ENCODE peak calls at places on chromosomes 6 and 20, in eight cellular contexts. E, B, Q, W, Z, M, L and V are unnamed samples.

GRCh38 chr6:151763938-151764680 is 43.4 kb upstream of the ESR1 start:
- DNase-seq in E (peak; percentile 35), W (peak; percentile 58), L (peak; percentile 96), Z (peak; percentile 8), B (peak; percentile 14), Q (peak; percentile 92), M (peak; percentile 90), V (peak; percentile 85)

GRCh38 chr6:80003841-80004198 is 629 bp upstream of the TTK start:
- DNase-seq in E (peak; percentile 10), L (peak; percentile 75), M (no peak), Z (peak; percentile 37), W (no peak), B (no peak), Q (peak; percentile 55), V (no peak)

GRCh38 chr6:25312703-25313102 is 33.5 kb downstream of the CARMIL1 start:
- DNase-seq in Q (peak; percentile 90), L (no peak), B (no peak), E (no peak), Z (no peak), W (no peak), M (peak; percentile 61), V (peak; percentile 14)

GRCh38 chr6:118408863-118409262 is 139.2 kb upstream of the PLN start:
- DNase-seq in E (no peak), M (no peak), B (no peak), W (no peak), Z (no peak), Q (no peak), L (no peak), V (no peak)

GRCh38 chr6:143743256-143744166 is 65.7 kb downstream of the PHACTR2 start:
- DNase-seq in Z (peak; percentile 48), E (no peak), W (no peak), L (no peak), B (no peak), M (peak; percentile 49), Q (peak; percentile 54), V (no peak)

GRCh38 chr20:19974621-19975435 is 42.3 kb upstream of the NAA20 start:
- DNase-seq in B (no peak), Z (peak; percentile 92), M (peak; percentile 89), Q (peak; percentile 95), E (no peak), L (peak; percentile 95), W (no peak), V (peak; percentile 95)

GRCh38 chr6:108655840-108656650 is 95.3 kb downstream of the FOXO3 start:
- DNase-seq in Q (peak; percentile 95), Z (no peak), E (no peak), W (no peak), L (no peak), M (peak; percentile 74), B (no peak), V (peak; percentile 76)

GRCh38 chr20:57076951-57077350 is 189.5 kb downstream of the BMP7 start:
- DNase-seq in Z (no peak), B (no peak), L (no peak), Q (no peak), M (no peak), W (no peak), E (no peak), V (no peak)

GRCh38 chr20:4563534-4563933 is 158.2 kb upstream of the PRND start:
- DNase-seq in W (peak; percentile 28), B (no peak), E (peak; percentile 10), M (peak; percentile 54), Q (peak; percentile 72), L (no peak), Z (no peak), V (peak; percentile 73)

GRCh38 chr20:62303327-62304226 is 780 bp downstream of the ADRM1 start:
- DNase-seq in E (no peak), W (peak; percentile 16), Z (no peak), L (peak; percentile 83), M (peak; percentile 67), B (no peak), Q (no peak), V (peak; percentile 7)